ENCODE peak calls at places on chromosomes 4 and X, in four cellular contexts. One of them, this sample, is unnamed.

GRCh38 chr4:65917486-65917885 is 247.2 kb upstream of the EPHA5 start:
- DNase-seq in K562: no peak
- DNase-seq in GM12878: no peak
- DNase-seq in HepG2: no peak
- DNase-seq in this sample: no peak

GRCh38 chr4:89906787-89907521 is 12.3 kb downstream of the MMRN1 start:
- DNase-seq in K562: no peak
- DNase-seq in GM12878: no peak
- DNase-seq in HepG2: no peak
- DNase-seq in this sample: no peak

GRCh38 chrX:75957107-75957610 is 172.1 kb upstream of the MAGEE2 start:
- DNase-seq in K562: no peak
- DNase-seq in GM12878: no peak
- DNase-seq in HepG2: no peak
- DNase-seq in this sample: no peak

GRCh38 chrX:30935985-30936384 is 46.9 kb upstream of the TAB3 start:
- DNase-seq in K562: peak
- DNase-seq in GM12878: no peak
- DNase-seq in HepG2: peak
- DNase-seq in this sample: peak

GRCh38 chrX:119763175-119763574 is 4.8 kb downstream of the SOWAHD start:
- DNase-seq in K562: no peak
- DNase-seq in GM12878: no peak
- DNase-seq in HepG2: no peak
- DNase-seq in this sample: no peak

GRCh38 chrX:129957241-129958099 is 25.0 kb upstream of the BCORL1 start:
- DNase-seq in K562: peak
- DNase-seq in GM12878: peak
- DNase-seq in HepG2: no peak
- DNase-seq in this sample: peak

GRCh38 chrX:34559325-34559724 is 97.8 kb downstream of the TMEM47 start:
- DNase-seq in K562: no peak
- DNase-seq in GM12878: no peak
- DNase-seq in HepG2: no peak
- DNase-seq in this sample: no peak

GRCh38 chrX:68732906-68733493 is 85.5 kb downstream of the STARD8 start:
- DNase-seq in K562: peak
- DNase-seq in GM12878: no peak
- DNase-seq in HepG2: peak
- DNase-seq in this sample: peak

GRCh38 chr4:77147400-77147782 is 9.6 kb upstream of the CCNG2 start:
- DNase-seq in K562: no peak
- DNase-seq in GM12878: no peak
- DNase-seq in HepG2: no peak
- DNase-seq in this sample: no peak

GRCh38 chrX:142054094-142054493 is 150.4 kb downstream of the MAGEC1 start:
- DNase-seq in K562: no peak
- DNase-seq in GM12878: no peak
- DNase-seq in HepG2: no peak
- DNase-seq in this sample: no peak

GRCh38 chrX:13498220-13498619 is 71.2 kb upstream of the EGFL6 start:
- DNase-seq in K562: no peak
- DNase-seq in GM12878: no peak
- DNase-seq in HepG2: no peak
- DNase-seq in this sample: no peak

GRCh38 chr4:37540486-37540885 is 145.7 kb downstream of the RELL1 start:
- DNase-seq in K562: no peak
- DNase-seq in GM12878: no peak
- DNase-seq in HepG2: no peak
- DNase-seq in this sample: no peak

GRCh38 chr4:22434895-22435294 is 81.0 kb downstream of the ADGRA3 start:
- DNase-seq in K562: peak
- DNase-seq in GM12878: no peak
- DNase-seq in HepG2: peak
- DNase-seq in this sample: peak

GRCh38 chr4:41455215-41455614 is 82.7 kb upstream of the LIMCH1 start:
- DNase-seq in K562: no peak
- DNase-seq in GM12878: no peak
- DNase-seq in HepG2: no peak
- DNase-seq in this sample: no peak

GRCh38 chr4:61446957-61447356 is 246.8 kb downstream of the ADGRL3 start:
- DNase-seq in K562: no peak
- DNase-seq in GM12878: no peak
- DNase-seq in HepG2: no peak
- DNase-seq in this sample: no peak

GRCh38 chr4:95510877-95511276 is 37.9 kb downstream of the UNC5C start:
- DNase-seq in K562: no peak
- DNase-seq in GM12878: no peak
- DNase-seq in HepG2: no peak
- DNase-seq in this sample: no peak

GRCh38 chrX:47370278-47370677 is at the start of gene ZNF157:
- DNase-seq in K562: no peak
- DNase-seq in GM12878: no peak
- DNase-seq in HepG2: no peak
- DNase-seq in this sample: no peak

GRCh38 chrX:115560978-115561604 is at the start of gene PLS3:
- DNase-seq in K562: no peak
- DNase-seq in GM12878: no peak
- DNase-seq in HepG2: peak
- DNase-seq in this sample: peak

GRCh38 chrX:32289356-32289755 is 922.0 kb downstream of the DMD start:
- DNase-seq in K562: no peak
- DNase-seq in GM12878: no peak
- DNase-seq in HepG2: no peak
- DNase-seq in this sample: no peak

GRCh38 chr4:122364700-122365404 is 14.0 kb upstream of the ADAD1 start:
- DNase-seq in K562: peak
- DNase-seq in GM12878: no peak
- DNase-seq in HepG2: peak
- DNase-seq in this sample: no peak

GRCh38 chr4:87978656-87979055 is 3.1 kb downstream of the SPP1 start:
- DNase-seq in K562: peak
- DNase-seq in GM12878: no peak
- DNase-seq in HepG2: no peak
- DNase-seq in this sample: no peak

GRCh38 chrX:46991664-46992063 is 79.4 kb downstream of the JADE3 start:
- DNase-seq in K562: no peak
- DNase-seq in GM12878: no peak
- DNase-seq in HepG2: no peak
- DNase-seq in this sample: no peak

GRCh38 chr4:184062769-184063168 is 154.9 kb downstream of the ENPP6 start:
- DNase-seq in K562: no peak
- DNase-seq in GM12878: no peak
- DNase-seq in HepG2: no peak
- DNase-seq in this sample: no peak

GRCh38 chrX:80216086-80216485 is 201.5 kb downstream of the TBX22 start:
- DNase-seq in K562: no peak
- DNase-seq in GM12878: no peak
- DNase-seq in HepG2: no peak
- DNase-seq in this sample: no peak

GRCh38 chr4:22391548-22391947 is 124.3 kb downstream of the ADGRA3 start:
- DNase-seq in K562: no peak
- DNase-seq in GM12878: no peak
- DNase-seq in HepG2: no peak
- DNase-seq in this sample: no peak

GRCh38 chr4:139647184-139647583 is 18.4 kb upstream of the MGST2 start:
- DNase-seq in K562: no peak
- DNase-seq in GM12878: no peak
- DNase-seq in HepG2: no peak
- DNase-seq in this sample: no peak

GRCh38 chrX:122982521-122982920 is 201.6 kb upstream of the GRIA3 start:
- DNase-seq in K562: no peak
- DNase-seq in GM12878: no peak
- DNase-seq in HepG2: no peak
- DNase-seq in this sample: no peak

GRCh38 chrX:136112781-136113180 is 34.6 kb upstream of the FHL1 start:
- DNase-seq in K562: no peak
- DNase-seq in GM12878: no peak
- DNase-seq in HepG2: no peak
- DNase-seq in this sample: no peak

GRCh38 chrX:151698485-151698884 is 3.2 kb downstream of the PRRG3 start:
- DNase-seq in K562: no peak
- DNase-seq in GM12878: no peak
- DNase-seq in HepG2: no peak
- DNase-seq in this sample: no peak

GRCh38 chr4:127188847-127189246 is 443.9 kb upstream of the INTU start:
- DNase-seq in K562: no peak
- DNase-seq in GM12878: no peak
- DNase-seq in HepG2: no peak
- DNase-seq in this sample: no peak

GRCh38 chr4:41216294-41217019 is 2.1 kb upstream of the APBB2 start:
- DNase-seq in K562: peak
- DNase-seq in GM12878: peak
- DNase-seq in HepG2: peak
- DNase-seq in this sample: peak

GRCh38 chrX:85685843-85686242 is 306.4 kb upstream of the POF1B start:
- DNase-seq in K562: no peak
- DNase-seq in GM12878: no peak
- DNase-seq in HepG2: no peak
- DNase-seq in this sample: no peak

GRCh38 chr4:109067509-109068205 is 234.8 kb downstream of the COL25A1 start:
- DNase-seq in K562: no peak
- DNase-seq in GM12878: no peak
- DNase-seq in HepG2: no peak
- DNase-seq in this sample: no peak

DNA sequence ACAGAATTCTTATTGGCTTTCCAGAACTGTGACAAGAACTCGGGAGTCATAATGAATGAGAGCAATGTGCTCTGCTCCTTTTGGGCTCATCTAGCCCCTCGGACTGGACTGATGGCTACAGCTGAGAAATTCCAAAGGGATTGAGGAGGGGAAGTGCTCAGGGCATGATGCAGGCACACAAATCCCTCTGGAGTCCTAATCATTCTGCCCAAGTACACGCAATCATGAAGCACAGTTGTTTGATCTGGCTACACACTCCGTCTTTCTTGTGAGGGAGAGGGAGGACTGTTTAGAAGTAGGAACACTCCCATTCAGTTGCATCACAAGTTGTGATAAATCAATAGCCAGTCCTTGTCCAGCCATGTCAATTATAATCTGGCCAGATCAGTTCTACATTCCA is 237.5 kb downstream of the COL25A1 start:
- DNase-seq in K562: no peak
- DNase-seq in GM12878: no peak
- DNase-seq in HepG2: no peak
- DNase-seq in this sample: no peak
- TF ChIP-seq FOXK2 in K562: no peak
- TF ChIP-seq FOXK2 in GM12878: no peak
- TF ChIP-seq FOXK2 in HepG2: no peak
- TF ChIP-seq FOXK2 in this sample: no peak

GRCh38 chr4:15373363-15373762 is 54.5 kb upstream of the C1QTNF7 start:
- DNase-seq in K562: no peak
- DNase-seq in GM12878: no peak
- DNase-seq in HepG2: no peak
- DNase-seq in this sample: no peak
- TF ChIP-seq FOXK2 in K562: no peak
- TF ChIP-seq FOXK2 in GM12878: no peak
- TF ChIP-seq FOXK2 in HepG2: no peak
- TF ChIP-seq FOXK2 in this sample: no peak

GRCh38 chr4:1348014-1348513 is 1.1 kb downstream of the UVSSA start:
- DNase-seq in K562: no peak
- DNase-seq in GM12878: no peak
- DNase-seq in HepG2: no peak
- DNase-seq in this sample: no peak
- TF ChIP-seq FOXK2 in K562: no peak
- TF ChIP-seq FOXK2 in GM12878: no peak
- TF ChIP-seq FOXK2 in HepG2: no peak
- TF ChIP-seq FOXK2 in this sample: no peak

GRCh38 chr4:793941-794621 is 31.8 kb downstream of the CPLX1 start:
- DNase-seq in K562: no peak
- DNase-seq in GM12878: no peak
- DNase-seq in HepG2: no peak
- DNase-seq in this sample: no peak
- TF ChIP-seq FOXK2 in K562: no peak
- TF ChIP-seq FOXK2 in GM12878: no peak
- TF ChIP-seq FOXK2 in HepG2: no peak
- TF ChIP-seq FOXK2 in this sample: no peak

GRCh38 chr4:67030636-67031035 is 514.7 kb downstream of the CENPC start:
- DNase-seq in K562: no peak
- DNase-seq in GM12878: no peak
- DNase-seq in HepG2: no peak
- DNase-seq in this sample: no peak
- TF ChIP-seq FOXK2 in K562: no peak
- TF ChIP-seq FOXK2 in GM12878: no peak
- TF ChIP-seq FOXK2 in HepG2: no peak
- TF ChIP-seq FOXK2 in this sample: no peak

GRCh38 chr4:57318694-57319093 is 208.5 kb upstream of the IGFBP7 start:
- DNase-seq in K562: no peak
- DNase-seq in GM12878: no peak
- DNase-seq in HepG2: no peak
- DNase-seq in this sample: no peak
- TF ChIP-seq FOXK2 in K562: no peak
- TF ChIP-seq FOXK2 in GM12878: no peak
- TF ChIP-seq FOXK2 in HepG2: no peak
- TF ChIP-seq FOXK2 in this sample: no peak

This sample was measured in HEK293T.